ENCODE peak calls at places on chromosomes 16 and 17, in eight cellular contexts. Y, P, R, I, Z, B, F and G are unnamed samples.

GRCh38 chr17:19583871-19584270 is 50.2 kb downstream of the SLC47A1 start:
- DNase-seq in B (no peak), F (no peak), Z (no peak), P (no peak), R (peak; percentile 93), I (no peak), Y (no peak), G (no peak)

GRCh38 chr17:68684860-68685493 is 83.8 kb upstream of the FAM20A start:
- DNase-seq in F (no peak), B (peak; percentile 74), Z (no peak), I (no peak), Y (no peak), R (peak; percentile 43), P (no peak), G (no peak)

GRCh38 chr17:67385122-67385988 is 8.3 kb downstream of the PITPNC1 start:
- DNase-seq in R (peak; percentile 71), Z (no peak), F (no peak), P (no peak), I (no peak), Y (no peak), B (no peak), G (no peak)

GRCh38 chr16:27405546-27406451 is 3.8 kb downstream of the IL21R start:
- DNase-seq in Z (no peak), P (no peak), Y (no peak), R (no peak), B (no peak), I (no peak), F (no peak), G (no peak)

GRCh38 chr16:1913327-1914083 is 4.7 kb downstream of the HS3ST6 start:
- DNase-seq in Y (peak; percentile 93), B (no peak), Z (no peak), R (no peak), I (no peak), F (no peak), P (peak; percentile 75), G (no peak)

GRCh38 chr17:21288581-21289017 is 4.1 kb downstream of the MAP2K3 start:
- DNase-seq in B (no peak), R (no peak), P (no peak), Z (no peak), F (no peak), I (no peak), Y (no peak), G (no peak)

GRCh38 chr17:48577330-48577945 is 712 bp downstream of the HOXB4 start:
- DNase-seq in Z (no peak), Y (no peak), B (no peak), R (no peak), F (no peak), P (no peak), I (no peak), G (no peak)

GRCh38 chr16:797120-797420 is 3.5 kb downstream of the GNG13 start:
- DNase-seq in F (peak; percentile 72), P (no peak), Z (no peak), B (no peak), Y (peak; percentile 37), I (no peak), R (no peak), G (no peak)

GRCh38 chr16:86772671-86773338 is 194.5 kb downstream of the FOXL1 start:
- DNase-seq in B (peak; percentile 72), Y (no peak), R (no peak), F (no peak), P (no peak), Z (peak; percentile 53), I (no peak), G (peak; percentile 24)

GRCh38 chr17:60149691-60150582 is at the start of gene CA4:
- DNase-seq in P (no peak), R (no peak), F (peak; percentile 75), B (no peak), I (no peak), Z (no peak), Y (no peak), G (no peak)

GRCh38 chr16:22264786-22265185 is 32.4 kb upstream of the POLR3E start:
- DNase-seq in R (no peak), B (peak; percentile 23), P (no peak), Z (no peak), I (no peak), F (no peak), Y (no peak), G (no peak)

GRCh38 chr17:44367219-44367618 is 3.6 kb upstream of the FAM171A2 start:
- DNase-seq in Y (no peak), R (no peak), P (no peak), I (no peak), Z (no peak), B (no peak), F (no peak), G (peak; percentile 1)

DNA sequence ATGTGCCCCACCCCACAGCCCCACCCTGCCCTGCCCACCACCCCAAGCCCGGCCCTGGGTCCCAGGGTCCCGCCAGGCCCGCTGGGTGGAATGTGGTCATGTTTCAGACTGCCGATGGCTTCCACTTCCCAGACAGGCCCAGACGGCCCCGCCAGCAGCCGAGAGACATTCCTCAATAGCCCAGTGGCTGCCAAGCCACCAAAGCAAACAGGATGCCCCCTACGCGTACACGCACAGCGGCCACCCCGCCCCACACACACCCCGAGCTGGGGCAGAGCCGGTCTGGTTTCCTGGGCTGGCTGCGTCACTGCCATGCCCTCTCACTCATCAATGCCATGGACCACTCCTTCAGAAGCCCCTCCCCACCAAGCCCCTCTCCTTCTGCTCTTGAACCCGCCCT is 1.2 kb upstream of the KRT17 start:
- DNase-seq in F (no peak), Y (no peak), B (no peak), R (no peak), I (peak; percentile 42), Z (peak; percentile 79), P (peak; percentile 55), G (peak; percentile 18)
- H3K9me3 ChIP-seq in F (no peaks in the 10 kb centered on the region), Y (no peaks in the 10 kb centered on the region), B (no peaks in the 10 kb centered on the region), R (no peaks in the 10 kb centered on the region), I (no peaks in the 10 kb centered on the region), Z (no peaks in the 10 kb centered on the region), P (no peaks in the 10 kb centered on the region), G (no peaks in the 10 kb centered on the region)

GRCh38 chr17:45759761-45760160 is 24.4 kb upstream of the CRHR1 start:
- DNase-seq in Y (no peak), B (no peak), Z (no peak), F (no peak), R (no peak), I (no peak), P (no peak), G (no peak)

GRCh38 chr17:45761957-45762565 is 22.1 kb upstream of the CRHR1 start:
- DNase-seq in I (no peak), R (no peak), Z (no peak), Y (no peak), P (no peak), F (no peak), B (no peak), G (no peak)

GRCh38 chr17:45768000-45768399 is 16.1 kb upstream of the CRHR1 start:
- DNase-seq in Z (no peak), Y (no peak), R (no peak), P (no peak), I (no peak), F (peak; percentile 83), B (no peak), G (no peak)

GRCh38 chr17:45763182-45763581 is 20.9 kb upstream of the CRHR1 start:
- DNase-seq in Y (no peak), R (no peak), B (no peak), F (no peak), I (no peak), Z (no peak), P (no peak), G (no peak)

DNA sequence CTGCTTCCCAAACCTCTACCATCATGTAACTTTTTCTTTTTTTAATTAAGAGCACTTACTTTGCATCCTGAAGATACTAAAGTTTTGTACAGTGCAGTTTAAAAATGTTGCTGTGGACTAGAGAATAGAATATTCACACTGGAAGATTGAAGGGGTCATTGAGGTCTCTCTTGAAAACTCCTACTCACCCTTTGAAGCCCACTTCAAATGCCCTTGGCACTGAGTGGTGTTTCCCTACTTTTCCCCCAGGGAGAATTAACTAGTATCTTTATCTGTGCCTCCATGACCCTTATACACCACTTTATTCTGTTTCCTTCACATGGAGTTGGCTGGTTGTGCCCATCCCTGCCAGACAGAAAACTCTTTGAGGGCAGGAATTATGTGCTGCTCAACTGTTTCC is 19.6 kb upstream of the CRHR1 start:
- DNase-seq in I (no peak), R (no peak), Z (no peak), B (no peak), F (no peak), Y (no peak), P (no peak), G (no peak)
- H3K9me3 ChIP-seq in I (no peaks in the 10 kb centered on the region), R (no peaks in the 10 kb centered on the region), Z (no peaks in the 10 kb centered on the region), B (no peaks in the 10 kb centered on the region), F (no peaks in the 10 kb centered on the region), Y (no peaks in the 10 kb centered on the region), P (no peaks in the 10 kb centered on the region), G (no peaks in the 10 kb centered on the region)

GRCh38 chr16:74477226-74477625 is 55.9 kb upstream of the CLEC18B start:
- DNase-seq in Z (no peak), P (no peak), I (no peak), Y (peak; percentile 69), B (no peak), R (no peak), F (no peak), G (no peak)

GRCh38 chr16:74469946-74470478 is 48.7 kb upstream of the CLEC18B start:
- DNase-seq in I (no peak), R (no peak), B (no peak), Y (no peak), Z (no peak), F (no peak), P (no peak), G (no peak)

GRCh38 chr16:74468807-74469511 is 47.7 kb upstream of the CLEC18B start:
- DNase-seq in B (no peak), P (no peak), R (peak; percentile 35), Y (no peak), I (no peak), Z (no peak), F (no peak), G (no peak)

GRCh38 chr16:74466872-74467271 is 45.6 kb upstream of the CLEC18B start:
- DNase-seq in I (no peak), Y (no peak), B (no peak), Z (no peak), R (no peak), F (no peak), P (no peak), G (no peak)

DNA sequence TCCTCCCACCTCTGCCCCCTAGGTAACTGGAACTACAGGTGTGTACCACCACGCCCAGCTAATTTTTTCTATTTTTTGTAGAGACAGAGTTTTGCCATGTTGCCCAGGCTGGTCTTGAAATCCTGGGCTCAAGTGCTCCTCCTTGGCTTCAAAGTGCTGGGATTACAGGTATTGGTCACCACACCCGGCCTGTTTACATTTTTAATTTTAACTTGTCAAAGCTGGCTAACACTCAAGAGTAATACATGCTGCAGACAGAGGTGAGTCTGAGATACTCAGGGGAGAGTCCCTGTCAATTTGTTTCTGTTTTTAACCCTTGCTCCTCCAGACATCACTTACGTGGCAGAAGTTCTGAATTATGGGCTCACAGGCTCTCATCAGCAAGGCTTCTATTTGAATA is 50.7 kb upstream of the CLEC18B start:
- DNase-seq in B (no peak), R (no peak), Z (no peak), Y (no peak), P (no peak), F (no peak), I (no peak), G (no peak)
- H3K9me3 ChIP-seq in B (no peaks in the 10 kb centered on the region), R (no peaks in the 10 kb centered on the region), Z (no peaks in the 10 kb centered on the region), Y (no peaks in the 10 kb centered on the region), P (no peaks in the 10 kb centered on the region), F (no peaks in the 10 kb centered on the region), I (no peaks in the 10 kb centered on the region), G (no peaks in the 10 kb centered on the region)

DNA sequence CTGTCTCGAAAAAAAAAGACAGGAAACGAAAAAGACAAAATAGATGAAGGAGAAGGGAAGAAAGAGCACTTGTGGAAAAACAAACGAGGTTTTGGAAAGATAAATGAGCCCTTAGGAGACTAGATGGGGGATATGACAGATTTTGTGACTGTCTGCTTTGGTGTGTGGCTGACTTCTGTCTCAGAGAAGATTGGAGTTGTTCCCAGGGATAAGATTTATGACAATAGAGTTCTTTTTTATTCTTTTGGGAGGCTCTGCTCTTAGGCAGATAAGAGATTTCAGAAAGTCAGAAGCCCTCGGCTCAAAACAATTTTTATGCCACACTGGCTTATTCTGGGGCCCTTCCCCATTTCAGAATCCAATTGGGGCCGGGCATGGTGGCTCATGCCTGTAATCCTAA is 73.8 kb upstream of the ATF7IP2 start:
- DNase-seq in P (no peak), Z (no peak), Y (no peak), R (peak; percentile 16), F (no peak), I (no peak), B (no peak), G (no peak)
- H3K9me3 ChIP-seq in P (no peaks in the 10 kb centered on the region), Z (no peaks in the 10 kb centered on the region), Y (no peaks in the 10 kb centered on the region), R (no peaks in the 10 kb centered on the region), F (no peaks in the 10 kb centered on the region), I (no peaks in the 10 kb centered on the region), B (no peaks in the 10 kb centered on the region), G (no peaks in the 10 kb centered on the region)